ENCODE peak calls at places on chromosome 2, in six cellular contexts. One of them, this sample, is unnamed.
A peak's percentile ranks its signal among the peaks of the same experiment; 100 is the strongest.

GRCh38 chr2:205765147-205765546 is 82.8 kb downstream of the NRP2 start:
- DNase-seq in vagina: no peak
- DNase-seq in ovary: no peak
- DNase-seq in stomach: no peak
- DNase-seq in lower leg skin: no peak
- DNase-seq in transverse colon: no peak
- DNase-seq in this sample: no peak

GRCh38 chr2:24907106-24907505 is 12.9 kb downstream of the ADCY3 start:
- DNase-seq in vagina: no peak
- DNase-seq in ovary: no peak
- DNase-seq in stomach: no peak
- DNase-seq in lower leg skin: no peak
- DNase-seq in transverse colon: no peak
- DNase-seq in this sample: no peak

GRCh38 chr2:26894136-26894535 is 46.2 kb downstream of the DPYSL5 start:
- DNase-seq in vagina: peak; percentile 52
- DNase-seq in ovary: no peak
- DNase-seq in stomach: no peak
- DNase-seq in lower leg skin: no peak
- DNase-seq in transverse colon: no peak
- DNase-seq in this sample: no peak

GRCh38 chr2:223723954-223724411 is 113.4 kb downstream of the AP1S3 start:
- DNase-seq in vagina: no peak
- DNase-seq in ovary: no peak
- DNase-seq in stomach: no peak
- DNase-seq in lower leg skin: no peak
- DNase-seq in transverse colon: no peak
- DNase-seq in this sample: no peak

GRCh38 chr2:17981936-17982335 is 103.5 kb downstream of the KCNS3 start:
- DNase-seq in vagina: no peak
- DNase-seq in ovary: no peak
- DNase-seq in stomach: no peak
- DNase-seq in lower leg skin: no peak
- DNase-seq in transverse colon: no peak
- DNase-seq in this sample: no peak

GRCh38 chr2:45652090-45653050 is 895 bp downstream of the PRKCE start:
- DNase-seq in vagina: no peak
- DNase-seq in ovary: peak; percentile 52
- DNase-seq in stomach: peak; percentile 36
- DNase-seq in lower leg skin: peak; percentile 48
- DNase-seq in transverse colon: peak; percentile 42
- DNase-seq in this sample: no peak

GRCh38 chr2:23661276-23662050 is 265.5 kb downstream of the ATAD2B start:
- DNase-seq in vagina: no peak
- DNase-seq in ovary: no peak
- DNase-seq in stomach: no peak
- DNase-seq in lower leg skin: no peak
- DNase-seq in transverse colon: no peak
- DNase-seq in this sample: no peak

GRCh38 chr2:237025090-237025865 is 60.4 kb upstream of the COPS8 start:
- DNase-seq in vagina: no peak
- DNase-seq in ovary: no peak
- DNase-seq in stomach: peak; percentile 51
- DNase-seq in lower leg skin: peak; percentile 36
- DNase-seq in transverse colon: peak; percentile 73
- DNase-seq in this sample: peak; percentile 39

GRCh38 chr2:60440080-60440753 is 113.2 kb downstream of the BCL11A start:
- DNase-seq in vagina: no peak
- DNase-seq in ovary: no peak
- DNase-seq in stomach: no peak
- DNase-seq in lower leg skin: no peak
- DNase-seq in transverse colon: no peak
- DNase-seq in this sample: no peak

GRCh38 chr2:190499976-190500588 is 34.4 kb downstream of the NEMP2 start:
- DNase-seq in vagina: no peak
- DNase-seq in ovary: no peak
- DNase-seq in stomach: no peak
- DNase-seq in lower leg skin: no peak
- DNase-seq in transverse colon: no peak
- DNase-seq in this sample: no peak

GRCh38 chr2:107747964-107748583 is 78.6 kb upstream of the RGPD4 start:
- DNase-seq in vagina: no peak
- DNase-seq in ovary: no peak
- DNase-seq in stomach: no peak
- DNase-seq in lower leg skin: no peak
- DNase-seq in transverse colon: no peak
- DNase-seq in this sample: no peak

GRCh38 chr2:88180594-88181240 is 10.6 kb downstream of the THNSL2 start:
- DNase-seq in vagina: no peak
- DNase-seq in ovary: no peak
- DNase-seq in stomach: no peak
- DNase-seq in lower leg skin: no peak
- DNase-seq in transverse colon: no peak
- DNase-seq in this sample: no peak

GRCh38 chr2:40128796-40129195 is 323.1 kb downstream of the SLC8A1 start:
- DNase-seq in vagina: no peak
- DNase-seq in ovary: no peak
- DNase-seq in stomach: no peak
- DNase-seq in lower leg skin: no peak
- DNase-seq in transverse colon: no peak
- DNase-seq in this sample: no peak

GRCh38 chr2:173997269-173997668 is 32.1 kb upstream of the SP3 start:
- DNase-seq in vagina: no peak
- DNase-seq in ovary: peak; percentile 68
- DNase-seq in stomach: peak; percentile 56
- DNase-seq in lower leg skin: peak; percentile 94
- DNase-seq in transverse colon: peak; percentile 76
- DNase-seq in this sample: no peak

GRCh38 chr2:3728104-3729054 is 25.0 kb downstream of the DCDC2C start:
- DNase-seq in vagina: no peak
- DNase-seq in ovary: peak; percentile 32
- DNase-seq in stomach: no peak
- DNase-seq in lower leg skin: no peak
- DNase-seq in transverse colon: no peak
- DNase-seq in this sample: peak; percentile 39

GRCh38 chr2:46275995-46276394 is 21.2 kb upstream of the EPAS1 start:
- DNase-seq in vagina: peak; percentile 85
- DNase-seq in ovary: peak; percentile 68
- DNase-seq in stomach: no peak
- DNase-seq in lower leg skin: peak; percentile 48
- DNase-seq in transverse colon: peak; percentile 31
- DNase-seq in this sample: no peak

GRCh38 chr2:73289304-73289703 is 4.0 kb downstream of the EGR4 start:
- DNase-seq in vagina: no peak
- DNase-seq in ovary: no peak
- DNase-seq in stomach: no peak
- DNase-seq in lower leg skin: no peak
- DNase-seq in transverse colon: no peak
- DNase-seq in this sample: no peak

GRCh38 chr2:230920167-230920566 is 4.9 kb downstream of the GPR55 start:
- DNase-seq in vagina: no peak
- DNase-seq in ovary: no peak
- DNase-seq in stomach: peak; percentile 2
- DNase-seq in lower leg skin: no peak
- DNase-seq in transverse colon: peak; percentile 1
- DNase-seq in this sample: no peak

DNA sequence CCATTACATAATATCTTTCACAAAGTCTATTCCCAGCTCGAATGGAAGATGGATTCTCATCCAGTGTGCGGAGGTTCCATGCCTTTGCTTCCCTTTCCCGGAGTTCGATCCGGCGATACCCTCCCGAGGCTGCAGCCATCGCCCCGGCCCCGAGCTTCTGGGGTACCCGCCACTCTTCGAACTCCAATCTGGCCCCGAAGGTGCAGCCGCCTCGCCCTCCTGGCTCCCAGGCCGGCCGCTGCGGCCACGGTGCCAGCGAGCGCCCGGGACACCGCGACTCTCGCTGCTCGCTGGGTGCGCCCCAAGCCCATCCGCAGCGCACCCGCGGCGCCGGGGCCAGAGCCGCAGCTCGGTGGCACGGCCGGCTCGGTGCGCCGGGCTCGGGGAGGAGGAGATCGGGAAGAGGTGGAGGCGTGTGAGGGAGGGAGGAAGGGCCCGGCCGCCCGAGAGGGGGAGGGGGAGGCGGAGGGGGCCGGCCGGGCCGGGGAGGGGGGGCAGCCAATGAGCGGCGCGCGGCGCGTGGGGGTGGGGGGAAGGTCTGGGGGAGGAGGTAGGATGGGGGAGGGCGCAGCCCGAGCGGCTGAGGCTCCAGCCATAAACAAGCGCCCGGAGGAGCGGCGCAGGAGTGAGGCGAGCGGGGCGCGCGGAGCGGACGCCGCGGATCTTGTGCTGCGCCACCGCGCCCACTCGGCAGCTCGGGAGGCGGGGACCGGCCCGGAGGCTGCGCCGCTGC is at the start of gene CRIM1:
- DNase-seq in vagina: no peak
- DNase-seq in ovary: peak; percentile 91
- DNase-seq in stomach: peak; percentile 81
- DNase-seq in lower leg skin: peak; percentile 77
- DNase-seq in transverse colon: peak; percentile 92
- DNase-seq in this sample: peak; percentile 68
- TF ChIP-seq POLR2A in vagina: no peak
- TF ChIP-seq POLR2A in ovary: peak; percentile 80
- TF ChIP-seq POLR2A in stomach: no peak
- TF ChIP-seq POLR2A in lower leg skin: no peak
- TF ChIP-seq POLR2A in transverse colon: peak; percentile 60
- TF ChIP-seq POLR2A in this sample: peak; percentile 95

DNA sequence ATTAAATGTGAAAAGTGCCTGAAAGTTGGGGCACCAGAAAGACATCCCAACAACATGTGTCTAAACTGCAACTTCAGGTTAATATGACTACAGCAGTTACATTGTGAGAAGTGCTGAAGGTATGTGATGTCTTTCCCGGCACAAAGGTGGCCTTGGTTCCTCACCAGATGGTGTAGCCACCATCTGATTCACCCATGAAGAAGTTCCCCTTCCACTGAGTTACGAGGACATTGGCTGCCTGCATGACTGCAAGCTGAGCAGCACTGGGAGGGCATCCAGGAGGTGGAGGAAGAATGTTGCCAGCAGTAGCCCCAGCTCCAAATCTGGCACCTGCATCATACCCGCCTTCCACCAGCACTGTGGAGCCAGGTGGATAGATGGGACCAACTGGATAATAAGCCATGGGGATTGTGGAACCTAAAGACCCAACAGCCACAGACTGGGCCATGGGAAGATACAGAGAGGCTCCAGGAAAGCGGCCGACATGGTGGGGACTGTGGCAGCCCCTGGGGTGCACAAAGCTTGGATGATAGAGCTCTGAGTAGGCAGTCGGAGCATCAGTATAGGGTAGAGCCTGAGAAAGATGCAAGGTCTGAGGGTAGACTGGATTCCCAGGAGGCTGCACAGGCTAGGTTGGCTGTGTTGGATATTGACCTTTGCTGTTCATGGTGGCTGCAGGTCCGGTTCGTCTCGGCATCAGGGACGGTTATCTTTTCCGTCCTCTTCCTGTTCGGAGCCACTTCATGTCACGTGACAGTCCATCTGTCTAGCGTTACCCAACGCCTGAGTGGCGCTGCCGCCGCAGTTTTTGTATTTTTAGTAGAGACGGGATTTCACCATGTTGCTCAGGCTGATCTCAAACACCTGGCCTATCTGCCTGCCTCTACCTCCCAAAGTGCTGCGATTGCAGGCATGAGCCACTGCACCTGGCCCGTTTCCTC is 36.9 kb downstream of the SUMO1 start:
- DNase-seq in vagina: no peak
- DNase-seq in ovary: no peak
- DNase-seq in stomach: no peak
- DNase-seq in lower leg skin: no peak
- DNase-seq in transverse colon: no peak
- DNase-seq in this sample: no peak
- TF ChIP-seq POLR2A in vagina: no peak
- TF ChIP-seq POLR2A in ovary: no peak
- TF ChIP-seq POLR2A in stomach: no peak
- TF ChIP-seq POLR2A in lower leg skin: no peak
- TF ChIP-seq POLR2A in transverse colon: no peak
- TF ChIP-seq POLR2A in this sample: no peak

GRCh38 chr2:61536723-61537581 is 1.2 kb downstream of the XPO1 start:
- DNase-seq in vagina: no peak
- DNase-seq in ovary: peak; percentile 79
- DNase-seq in stomach: peak; percentile 84
- DNase-seq in lower leg skin: peak; percentile 91
- DNase-seq in transverse colon: peak; percentile 90
- DNase-seq in this sample: peak; percentile 74

GRCh38 chr2:61538179-61538919 is at the start of gene XPO1:
- DNase-seq in vagina: peak; percentile 99
- DNase-seq in ovary: peak; percentile 100
- DNase-seq in stomach: peak; percentile 99
- DNase-seq in lower leg skin: peak; percentile 99
- DNase-seq in transverse colon: peak; percentile 99
- DNase-seq in this sample: peak; percentile 95

GRCh38 chr2:61536086-61536722 is 2.0 kb downstream of the XPO1 start:
- DNase-seq in vagina: no peak
- DNase-seq in ovary: no peak
- DNase-seq in stomach: no peak
- DNase-seq in lower leg skin: no peak
- DNase-seq in transverse colon: no peak
- DNase-seq in this sample: peak; percentile 5

GRCh38 chr2:61538920-61539559 is 884 bp upstream of the XPO1 start:
- DNase-seq in vagina: no peak
- DNase-seq in ovary: peak; percentile 53
- DNase-seq in stomach: no peak
- DNase-seq in lower leg skin: peak; percentile 32
- DNase-seq in transverse colon: peak; percentile 19
- DNase-seq in this sample: no peak

DNA sequence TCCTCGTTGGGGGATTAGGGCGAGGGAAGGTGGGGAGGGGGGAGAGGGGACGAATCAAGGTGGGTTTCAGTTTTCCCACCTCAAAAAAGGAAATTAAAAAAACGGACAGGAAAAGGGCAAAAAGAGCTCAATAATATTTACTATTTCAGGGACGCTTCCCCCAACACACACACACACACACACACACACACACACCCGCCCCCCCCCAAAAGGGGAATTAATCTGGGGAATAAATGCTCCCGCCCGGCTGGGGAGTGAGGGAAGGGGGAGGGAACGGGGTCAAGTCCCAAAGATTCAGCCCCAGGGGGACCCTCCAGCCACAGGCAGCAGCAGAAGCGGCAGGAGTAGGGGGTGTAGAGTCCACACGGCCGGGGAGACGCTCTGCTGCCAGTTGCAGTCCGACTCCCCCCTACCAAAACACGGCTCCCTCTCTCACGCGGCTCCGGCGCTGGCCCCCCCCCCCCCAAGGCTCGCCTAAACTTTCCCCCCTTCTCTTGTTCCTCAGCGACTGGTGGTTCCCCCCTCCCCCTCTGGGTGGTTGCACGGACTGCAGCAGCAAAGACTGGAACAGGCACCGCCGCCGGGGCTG is 472 bp downstream of the XPO1 start:
- DNase-seq in vagina: no peak
- DNase-seq in ovary: peak; percentile 57
- DNase-seq in stomach: no peak
- DNase-seq in lower leg skin: peak; percentile 44
- DNase-seq in transverse colon: no peak
- DNase-seq in this sample: no peak
- TF ChIP-seq POLR2A in vagina: no peak
- TF ChIP-seq POLR2A in ovary: no peak
- TF ChIP-seq POLR2A in stomach: no peak
- TF ChIP-seq POLR2A in lower leg skin: no peak
- TF ChIP-seq POLR2A in transverse colon: no peak
- TF ChIP-seq POLR2A in this sample: no peak

GRCh38 chr2:111957872-111958354 is 59.5 kb downstream of the MERTK start:
- DNase-seq in vagina: no peak
- DNase-seq in ovary: no peak
- DNase-seq in stomach: no peak
- DNase-seq in lower leg skin: peak; percentile 58
- DNase-seq in transverse colon: no peak
- DNase-seq in this sample: no peak
- TF ChIP-seq POLR2A in vagina: no peak
- TF ChIP-seq POLR2A in ovary: no peak
- TF ChIP-seq POLR2A in stomach: no peak
- TF ChIP-seq POLR2A in lower leg skin: no peak
- TF ChIP-seq POLR2A in transverse colon: no peak
- TF ChIP-seq POLR2A in this sample: no peak